ENCODE peak calls at places on chromosomes 7 and 10, in ten cellular contexts. A is foreskin fibroblast, K is cardiac fibroblast, N is HepG2, F is tibial nerve, Y is GM12864, V is psoas muscle, I is neural progenitor cell, H is lower lobe of right lung, D is Peyer's patch. Z is an unnamed sample.

GRCh38 chr10:93403741-93404354 is 78.3 kb downstream of the MYOF start:
- DNase-seq in H (no peak), N (no peak), I (no peak), D (no peak), V (no peak), A (no peak), Y (no peak), F (no peak), K (no peak), Z (no peak)

GRCh38 chr10:101085846-101086245 is 24.1 kb downstream of the KAZALD1 start:
- DNase-seq in H (no peak), K (no peak), F (no peak), A (no peak), D (no peak), V (no peak), Y (no peak), I (no peak), N (no peak), Z (no peak)

GRCh38 chr10:122422266-122422980 is 32.0 kb upstream of the ARMS2 start:
- DNase-seq in D (no peak), F (no peak), I (no peak), N (no peak), A (no peak), Y (no peak), V (no peak), H (no peak), K (no peak), Z (no peak)

GRCh38 chr7:51374936-51375335 is 58.3 kb upstream of the COBL start:
- DNase-seq in A (no peak), V (no peak), K (no peak), Y (no peak), I (no peak), N (no peak), F (no peak), D (no peak), H (no peak), Z (no peak)

GRCh38 chr10:104580321-104580720 is 60.8 kb upstream of the SORCS3 start:
- DNase-seq in A (peak), K (peak), F (no peak), Y (no peak), N (no peak), I (no peak), D (no peak), V (no peak), H (no peak), Z (peak)

GRCh38 chr7:95527776-95528250 is 42.1 kb downstream of the ASB4 start:
- DNase-seq in Y (no peak), V (peak), D (peak), N (no peak), K (no peak), I (no peak), H (no peak), F (no peak), A (no peak), Z (no peak)

GRCh38 chr7:105673367-105674188 is 92.3 kb upstream of the EFCAB10 start:
- DNase-seq in I (no peak), N (no peak), F (no peak), K (no peak), Y (no peak), V (peak), H (peak), A (no peak), D (no peak), Z (no peak)

GRCh38 chr10:22557321-22557720 is 157.1 kb downstream of the PIP4K2A start:
- DNase-seq in N (no peak), Y (no peak), A (no peak), K (no peak), I (no peak), F (no peak), H (no peak), V (no peak), D (no peak), Z (no peak)

GRCh38 chr10:132626761-132627735 is 89.5 kb downstream of the INPP5A start:
- DNase-seq in I (no peak), N (no peak), Y (no peak), D (peak), A (no peak), K (no peak), V (peak), F (no peak), H (no peak), Z (no peak)

GRCh38 chr10:6473901-6474370 is 106.1 kb downstream of the PRKCQ start:
- DNase-seq in N (no peak), K (peak), A (no peak), I (no peak), D (no peak), F (no peak), Y (no peak), H (no peak), V (no peak), Z (no peak)

GRCh38 chr7:77359599-77359998 is 56.5 kb downstream of the GSAP start:
- DNase-seq in K (no peak), Y (no peak), D (no peak), V (no peak), H (no peak), I (no peak), A (no peak), F (no peak), N (no peak), Z (no peak)

GRCh38 chr7:95089414-95089813 is 182.0 kb downstream of the PPP1R9A start:
- DNase-seq in A (no peak), Y (no peak), K (no peak), N (no peak), I (peak), F (no peak), D (no peak), V (no peak), H (no peak), Z (no peak)

GRCh38 chr7:82442492-82443043 is 1.0 kb downstream of the CACNA2D1 start:
- DNase-seq in H (no peak), N (no peak), V (peak), A (no peak), Y (no peak), K (peak), D (no peak), F (no peak), I (peak), Z (no peak)

GRCh38 chr7:79452032-79452494 is 1.4 kb downstream of the MAGI2 start:
- DNase-seq in I (peak), H (peak), Y (no peak), K (peak), F (peak), D (peak), V (peak), N (peak), A (peak), Z (peak)

GRCh38 chr10:100827819-100828743 is 82.7 kb downstream of the PAX2 start:
- DNase-seq in D (no peak), N (no peak), K (no peak), H (no peak), F (no peak), Y (no peak), V (no peak), A (peak), I (peak), Z (no peak)

GRCh38 chr7:19677201-19677600 is 31.6 kb downstream of the POLR1F start:
- DNase-seq in I (no peak), H (no peak), D (no peak), K (no peak), F (no peak), A (no peak), Y (no peak), N (no peak), V (no peak), Z (no peak)

GRCh38 chr10:132486539-132487121 is 51.0 kb upstream of the INPP5A start:
- DNase-seq in F (no peak), K (no peak), Y (no peak), I (no peak), V (peak), A (no peak), N (no peak), D (peak), H (peak), Z (no peak)

GRCh38 chr10:103610083-103610472 is 116.6 kb downstream of the NEURL1 start:
- DNase-seq in H (no peak), K (no peak), D (no peak), F (no peak), Y (no peak), I (no peak), A (peak), N (no peak), V (no peak), Z (no peak)

GRCh38 chr7:130356760-130357611 is 12.4 kb downstream of the CPA5 start:
- DNase-seq in D (no peak), H (no peak), F (peak), K (peak), A (peak), Y (no peak), N (no peak), V (peak), I (no peak), Z (peak)

GRCh38 chr7:86991844-86992243 is 67.6 kb downstream of the ELAPOR2 start:
- DNase-seq in A (peak), V (no peak), Y (no peak), H (no peak), I (no peak), K (no peak), N (no peak), F (no peak), D (no peak), Z (no peak)

GRCh38 chr7:27244488-27245123 is 2.0 kb downstream of the EVX1 start:
- DNase-seq in H (no peak), F (no peak), A (no peak), K (no peak), N (no peak), V (no peak), I (no peak), D (no peak), Y (no peak), Z (no peak)

DNA sequence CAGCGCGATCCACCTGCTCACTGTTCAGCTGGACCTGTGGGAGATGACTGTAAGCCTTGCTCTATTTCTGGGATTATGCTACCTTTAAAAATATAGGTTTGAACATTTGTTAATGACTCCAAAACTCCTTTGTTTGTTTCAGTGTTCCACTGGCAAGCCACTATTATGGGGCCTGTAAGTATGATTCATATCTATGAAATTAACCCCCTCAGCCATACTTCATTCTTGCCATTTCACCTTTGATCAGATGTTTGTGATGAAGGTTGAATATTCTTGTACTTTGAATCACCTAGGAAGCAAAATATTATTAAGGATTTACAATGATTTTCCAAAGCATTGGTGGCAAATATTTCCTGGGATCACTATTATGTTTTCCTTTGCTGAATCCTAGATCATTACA is 23.9 kb upstream of the TFAM start:
- DNase-seq in N (no peak), Y (no peak), D (no peak), V (no peak), I (no peak), H (no peak), F (no peak), A (no peak), K (no peak), Z (no peak)
- TF ChIP-seq CTCF in N (no peak), Y (no peak), D (no peak), V (no peak), I (no peak), H (no peak), F (no peak), A (no peak), K (no peak), Z (no peak)

GRCh38 chr10:48672596-48673255 is 11.9 kb upstream of the WDFY4 start:
- DNase-seq in Y (no peak), D (no peak), F (no peak), H (no peak), V (no peak), A (no peak), N (no peak), K (no peak), I (no peak), Z (no peak)

GRCh38 chr10:48667960-48668541 is 16.6 kb upstream of the WDFY4 start:
- DNase-seq in Y (peak), A (no peak), V (no peak), N (no peak), I (no peak), K (no peak), F (no peak), H (no peak), D (no peak), Z (no peak)

GRCh38 chr10:48670978-48671913 is 13.4 kb upstream of the WDFY4 start:
- DNase-seq in D (no peak), K (no peak), A (no peak), I (peak), V (no peak), Y (no peak), N (no peak), F (no peak), H (no peak), Z (no peak)

GRCh38 chr10:48677625-48678024 is 7.0 kb upstream of the WDFY4 start:
- DNase-seq in F (no peak), I (no peak), D (no peak), A (no peak), H (no peak), Y (no peak), V (no peak), K (no peak), N (no peak), Z (no peak)

DNA sequence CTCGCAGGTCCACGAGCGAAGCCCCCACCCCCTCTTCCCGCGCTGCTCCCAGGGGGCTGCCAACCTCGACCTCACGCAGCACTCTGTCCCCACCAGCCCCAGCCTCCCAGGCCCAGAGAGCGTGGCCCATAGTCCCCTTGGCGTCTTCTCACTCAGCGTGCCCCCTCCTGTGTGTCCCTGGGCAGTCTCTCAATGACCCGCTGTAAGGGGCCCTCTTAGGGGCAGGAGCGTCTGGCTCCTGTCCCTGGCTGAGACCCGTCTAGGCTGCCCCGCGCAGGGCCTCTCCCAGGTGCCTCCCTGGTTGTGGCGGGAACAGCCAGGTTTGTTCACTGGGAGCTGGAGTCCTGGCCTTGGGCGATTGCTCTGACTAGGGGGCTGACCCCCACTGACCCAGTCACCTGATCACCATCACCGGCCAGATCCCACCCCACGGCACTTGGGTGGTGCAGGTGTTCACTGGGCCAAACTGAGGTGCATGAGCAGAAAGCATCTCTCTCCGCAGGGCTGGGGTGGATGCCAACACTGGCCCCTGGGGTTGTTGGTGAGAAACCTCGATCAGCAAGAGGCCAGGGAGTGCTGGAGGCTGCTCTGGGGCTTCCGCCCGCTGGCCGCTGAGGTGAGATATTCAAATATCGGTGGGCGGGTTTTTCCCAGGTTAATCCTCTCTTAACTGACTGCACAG is 12.6 kb upstream of the WDFY4 start:
- DNase-seq in K (no peak), F (no peak), H (no peak), I (no peak), D (no peak), Y (no peak), A (no peak), N (no peak), V (no peak), Z (no peak)
- TF ChIP-seq CTCF in K (no peak), F (no peak), H (no peak), I (no peak), D (no peak), Y (no peak), A (no peak), N (no peak), V (no peak), Z (no peak)

GRCh38 chr10:111319866-111320265 is 243.0 kb downstream of the ADRA2A start:
- DNase-seq in D (no peak), A (no peak), V (no peak), I (no peak), F (no peak), H (no peak), N (no peak), Y (no peak), K (no peak), Z (no peak)

DNA sequence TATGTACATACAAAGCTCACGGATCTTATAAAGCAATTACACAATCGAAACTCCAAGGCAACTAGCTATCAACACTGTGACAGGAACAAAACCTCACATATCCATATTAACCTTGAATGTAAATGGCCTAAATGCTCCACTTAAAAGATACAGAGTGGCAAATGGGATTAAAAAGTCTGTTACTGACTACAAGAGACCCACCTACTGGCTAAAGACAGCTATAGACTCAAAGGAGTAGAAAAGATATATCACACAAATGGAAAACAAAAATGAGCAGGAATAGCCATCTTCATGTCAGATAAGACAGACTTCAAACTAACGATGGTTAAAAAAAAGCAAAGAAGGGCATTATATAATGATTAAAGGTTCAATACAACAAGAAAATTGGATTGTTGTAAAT is 246.7 kb downstream of the ADRA2A start:
- DNase-seq in F (no peak), I (peak), V (no peak), H (no peak), D (no peak), K (peak), N (peak), Y (no peak), A (no peak), Z (no peak)
- TF ChIP-seq CTCF in F (no peak), I (peak), V (peak), H (peak), D (peak), K (no peak), N (peak), Y (no peak), A (peak), Z (peak)

GRCh38 chr10:68901106-68901927 is at the start of gene DDX50:
- DNase-seq in V (peak), Y (peak), F (peak), D (peak), K (peak), N (peak), I (peak), H (peak), A (peak), Z (peak)
- TF ChIP-seq CTCF in V (peak), Y (no peak), F (peak), D (peak), K (no peak), N (no peak), I (peak), H (peak), A (no peak), Z (peak)

GRCh38 chr7:134962270-134962669 is 24.0 kb upstream of the AGBL3 start:
- DNase-seq in H (no peak), I (no peak), Y (no peak), A (no peak), D (no peak), K (no peak), N (no peak), V (no peak), F (no peak), Z (no peak)
- TF ChIP-seq CTCF in H (no peak), I (no peak), Y (no peak), A (no peak), D (no peak), K (no peak), N (no peak), V (no peak), F (no peak), Z (peak)

DNA sequence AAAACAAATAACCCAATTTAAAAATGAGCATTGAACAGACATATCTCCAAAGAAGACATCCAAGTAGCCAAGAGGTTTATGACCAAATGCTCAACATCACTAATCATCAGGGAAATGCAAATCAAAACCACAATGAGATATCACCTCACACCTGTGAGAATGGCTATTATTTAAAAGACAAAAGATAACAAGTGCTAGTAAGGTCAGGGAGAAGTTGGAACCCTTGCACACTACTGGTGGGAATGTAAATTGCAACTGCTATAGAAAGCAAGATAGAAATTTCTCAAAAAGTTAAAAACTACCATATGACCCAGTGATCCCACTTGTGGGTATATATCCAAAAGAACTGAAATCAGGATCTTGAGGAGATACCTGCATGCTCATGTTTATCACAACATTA is 49.5 kb downstream of the SGMS1 start:
- DNase-seq in D (no peak), N (no peak), I (no peak), H (no peak), V (no peak), F (no peak), A (no peak), Y (no peak), K (no peak), Z (no peak)
- TF ChIP-seq CTCF in D (no peak), N (no peak), I (peak), H (no peak), V (no peak), F (no peak), A (peak), Y (peak), K (peak), Z (peak)

DNA sequence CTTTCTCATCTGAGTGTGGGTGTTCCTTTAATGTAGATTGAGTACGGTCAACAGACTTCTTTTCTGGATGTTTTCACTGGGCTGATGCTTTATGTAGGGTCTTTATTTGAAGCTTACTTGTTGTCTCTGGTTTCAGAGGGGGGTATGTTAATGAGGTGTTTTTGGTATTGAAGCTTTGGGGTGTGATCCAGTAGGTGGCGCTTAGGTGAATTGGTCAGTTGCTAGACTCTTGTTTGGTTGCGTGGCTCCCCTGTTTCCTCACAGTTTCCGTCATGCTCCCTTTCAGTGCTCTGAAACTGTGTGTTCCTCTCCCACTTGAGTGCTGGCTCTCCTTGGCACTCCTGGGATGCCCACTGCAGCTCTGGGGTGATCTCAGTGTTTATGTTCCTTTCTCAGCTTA is 80.8 kb downstream of the FANK1 start:
- DNase-seq in V (no peak), Y (no peak), A (no peak), F (no peak), H (no peak), N (no peak), D (no peak), K (no peak), I (peak), Z (no peak)
- TF ChIP-seq CTCF in V (no peak), Y (peak), A (no peak), F (no peak), H (no peak), N (no peak), D (no peak), K (peak), I (peak), Z (no peak)

GRCh38 chr7:1664711-1665591 is 5.1 kb upstream of the ELFN1 start:
- DNase-seq in N (peak), A (peak), D (peak), V (peak), Y (no peak), I (peak), F (no peak), K (peak), H (peak), Z (peak)
- TF ChIP-seq CTCF in N (peak), A (peak), D (peak), V (peak), Y (peak), I (peak), F (peak), K (peak), H (peak), Z (peak)